ENCODE peak calls at places on chromosome 16, in six cellular contexts. N, Y, F, Q, X and L are unnamed samples.

GRCh38 chr16:3461120-3461519 is 17.6 kb downstream of the NAA60 start:
- DNase-seq in X (no peak), F (no peak), N (no peak), Y (no peak), Q (no peak), L (no peak)

GRCh38 chr16:85202631-85203461 is 90.6 kb upstream of the CIBAR2 start:
- DNase-seq in Q (no peak), F (no peak), N (peak), X (no peak), Y (no peak), L (peak)

GRCh38 chr16:56777533-56777932 is 47.6 kb downstream of the NUP93 start:
- DNase-seq in N (no peak), F (no peak), Q (no peak), X (no peak), Y (no peak), L (no peak)

GRCh38 chr16:3520398-3520797 is 19.6 kb downstream of the CLUAP1 start:
- DNase-seq in Y (no peak), N (no peak), X (no peak), F (no peak), Q (no peak), L (no peak)

GRCh38 chr16:87540072-87540976 is 47.5 kb upstream of the ZCCHC14 start:
- DNase-seq in X (no peak), Q (no peak), N (no peak), F (no peak), Y (no peak), L (no peak)

GRCh38 chr16:28975158-28975603 is 603 bp downstream of the SPNS1 start:
- DNase-seq in Q (peak), N (no peak), Y (no peak), X (no peak), F (no peak), L (no peak)

GRCh38 chr16:31186930-31187807 is 7.2 kb downstream of the FUS start:
- DNase-seq in F (no peak), Q (no peak), X (no peak), Y (no peak), N (no peak), L (no peak)

GRCh38 chr16:84810518-84811273 is 9.1 kb upstream of the CRISPLD2 start:
- DNase-seq in Q (no peak), F (peak), Y (no peak), X (no peak), N (no peak), L (no peak)

GRCh38 chr16:81313731-81314602 is 795 bp upstream of the GAN start:
- DNase-seq in Q (peak), F (no peak), X (peak), N (peak), Y (peak), L (peak)

GRCh38 chr16:66516808-66517585 is 32.9 kb downstream of the TK2 start:
- DNase-seq in X (peak), Y (peak), N (no peak), Q (peak), F (peak), L (no peak)

GRCh38 chr16:30121741-30122620 is 1.0 kb downstream of the MAPK3 start:
- DNase-seq in Q (no peak), Y (no peak), X (no peak), F (no peak), N (no peak), L (no peak)

GRCh38 chr16:19115148-19116021 is 1.6 kb downstream of the ITPRIPL2 start:
- DNase-seq in Q (no peak), X (no peak), Y (no peak), N (peak), F (no peak), L (peak)

GRCh38 chr16:19116711-19117449 is 3.1 kb downstream of the ITPRIPL2 start:
- DNase-seq in X (no peak), Q (no peak), N (no peak), F (no peak), Y (no peak), L (peak)

GRCh38 chr16:19114359-19115147 is 789 bp downstream of the ITPRIPL2 start:
- DNase-seq in Q (no peak), F (no peak), X (no peak), Y (no peak), N (peak), L (peak)

GRCh38 chr16:19119564-19119963 is 5.8 kb downstream of the ITPRIPL2 start:
- DNase-seq in Y (no peak), X (no peak), F (no peak), N (no peak), Q (peak), L (no peak)

DNA sequence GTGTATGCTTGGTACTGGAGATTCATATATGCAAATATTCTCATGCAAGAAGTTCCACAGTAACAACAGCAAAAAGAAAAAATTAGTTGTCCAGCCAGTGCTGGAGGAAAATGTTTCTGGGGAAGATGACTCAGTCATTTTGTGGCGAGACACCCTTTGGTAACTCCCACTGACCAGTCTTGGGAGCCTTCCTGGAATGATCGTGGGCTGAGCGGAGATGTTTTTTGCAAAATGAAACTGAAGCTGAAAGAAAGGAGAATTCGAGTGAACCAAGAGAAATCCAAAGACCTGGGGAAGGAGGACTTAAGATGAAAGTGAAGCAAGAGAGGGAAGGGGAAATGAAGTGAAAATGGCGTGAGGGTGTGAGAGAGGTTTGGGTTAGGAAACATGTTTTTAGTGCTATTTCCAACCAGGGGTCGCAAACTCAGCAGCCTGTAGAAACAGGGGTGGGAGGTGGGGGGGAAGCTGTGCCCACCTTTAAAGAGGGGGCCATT is 5.2 kb downstream of the ITPRIPL2 start:
- DNase-seq in N (no peak), X (no peak), Q (peak), Y (no peak), F (no peak), L (no peak)
- TF ChIP-seq CREB1 in N (no peak), X (no peak), Q (no peak), Y (no peak), F (no peak), L (no peak)

DNA sequence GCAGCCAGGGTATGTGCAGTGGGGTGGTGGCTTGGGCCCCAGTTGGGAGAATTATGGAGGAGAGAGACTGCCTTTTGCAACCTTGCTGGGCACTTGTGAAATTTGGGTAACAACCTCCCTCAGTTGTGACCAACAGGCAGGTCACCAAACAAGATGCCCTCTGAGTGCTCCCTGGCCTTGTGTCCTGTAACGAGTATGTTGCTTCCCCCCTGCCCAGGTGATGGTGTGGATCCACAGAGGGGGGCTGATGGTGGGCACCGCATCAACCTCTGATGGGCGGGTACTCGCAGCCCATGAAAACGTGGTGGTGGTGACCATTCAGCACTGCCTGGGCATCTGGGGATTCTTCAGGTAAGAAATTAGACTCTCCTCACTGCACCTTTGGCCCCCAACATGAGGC is 74.3 kb downstream of the SLC6A2 start:
- DNase-seq in Y (no peak), Q (no peak), F (no peak), X (no peak), N (no peak), L (no peak)
- TF ChIP-seq CREB1 in Y (no peak), Q (no peak), F (no peak), X (no peak), N (no peak), L (no peak)

GRCh38 chr16:25097304-25097988 is 14.1 kb upstream of the LCMT1 start:
- DNase-seq in Y (no peak), N (no peak), X (no peak), Q (no peak), F (no peak), L (no peak)
- TF ChIP-seq CREB1 in Y (no peak), N (no peak), X (no peak), Q (no peak), F (no peak), L (no peak)

GRCh38 chr16:69083306-69083941 is 22.0 kb upstream of the HAS3 start:
- DNase-seq in Y (no peak), X (no peak), N (peak), F (no peak), Q (no peak), L (no peak)
- TF ChIP-seq CREB1 in Y (no peak), X (no peak), N (no peak), F (no peak), Q (no peak), L (no peak)

DNA sequence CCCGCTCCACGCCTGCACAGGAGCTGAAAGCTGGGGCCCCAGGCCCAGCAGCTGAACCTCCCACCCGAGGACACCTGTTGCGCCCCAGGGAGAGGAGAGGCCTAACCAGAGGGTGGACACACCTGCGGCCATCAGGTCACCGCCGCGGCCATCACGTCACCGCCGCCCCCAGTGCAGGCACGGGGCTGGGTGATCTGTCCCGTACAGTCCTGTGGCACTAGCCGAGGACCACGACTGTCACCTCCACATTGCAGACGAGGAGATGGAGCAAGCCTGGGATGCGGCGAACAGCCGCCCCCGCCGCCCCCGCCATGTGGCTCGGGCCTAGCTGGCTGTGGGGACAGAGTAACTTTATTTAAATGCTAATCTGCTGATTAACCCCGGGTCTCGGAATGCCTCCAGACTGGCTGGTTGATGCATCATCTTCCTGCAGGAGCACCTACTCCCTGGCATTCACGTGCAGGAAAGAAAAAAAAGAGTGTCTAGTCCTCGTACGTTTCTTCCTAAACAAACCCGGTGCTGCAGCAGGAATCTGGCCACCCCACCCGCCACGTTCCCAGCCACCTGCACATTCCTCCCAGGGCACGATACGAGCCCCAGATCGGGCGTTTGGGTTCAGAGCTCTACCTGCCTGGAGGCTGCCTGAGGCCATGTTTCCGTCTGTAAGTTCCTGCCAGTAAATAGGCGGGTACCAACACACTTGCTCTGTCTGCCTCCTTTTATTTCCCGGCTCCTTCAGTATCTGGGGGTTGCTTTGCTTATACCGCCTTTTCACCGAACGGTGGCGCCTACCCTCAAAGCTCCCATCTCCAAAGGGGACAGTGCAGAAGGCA is 29.9 kb downstream of the PIEZO1 start:
- DNase-seq in Q (no peak), F (no peak), Y (no peak), N (peak), X (no peak), L (peak)
- TF ChIP-seq CREB1 in Q (no peak), F (no peak), Y (no peak), N (no peak), X (no peak), L (no peak)